ENCODE peak calls at places on chromosomes 6 and 20, in five cellular contexts. R, T, O, X and N are unnamed samples.

GRCh38 chr20:36792422-36792821 is 18.9 kb upstream of the DSN1 start:
- DNase-seq in O (peak; percentile 57), T (peak; percentile 69), R (peak; percentile 87), X (peak; percentile 31), N (peak; percentile 77)

GRCh38 chr6:37657117-37657886 is 40.4 kb downstream of the MDGA1 start:
- DNase-seq in T (peak; percentile 54), R (peak; percentile 83), O (peak; percentile 47), X (no peak), N (no peak)

GRCh38 chr20:61726979-61727378 is 338.7 kb downstream of the TAF4 start:
- DNase-seq in R (no peak), X (no peak), T (no peak), O (no peak), N (no peak)

GRCh38 chr6:46393161-46393939 is 97.9 kb downstream of the RCAN2 start:
- DNase-seq in T (no peak), R (no peak), X (no peak), O (no peak), N (no peak)

GRCh38 chr6:160919713-160920112 is 71.9 kb upstream of the MAP3K4 start:
- DNase-seq in R (peak; percentile 50), T (peak; percentile 93), X (no peak), O (no peak), N (peak; percentile 85)

GRCh38 chr20:51767867-51768758 is at the start of gene ATP9A:
- DNase-seq in X (no peak), R (no peak), O (no peak), T (peak; percentile 64), N (no peak)

GRCh38 chr6:23349521-23350147 is 776.4 kb upstream of the NRSN1 start:
- DNase-seq in X (no peak), O (peak; percentile 12), T (peak; percentile 72), R (peak; percentile 74), N (no peak)

GRCh38 chr6:89144358-89145041 is 1.4 kb upstream of the PM20D2 start:
- DNase-seq in R (no peak), T (no peak), O (no peak), X (no peak), N (no peak)

GRCh38 chr6:40536442-40536841 is 50.7 kb downstream of the LRFN2 start:
- DNase-seq in O (no peak), R (no peak), X (no peak), T (peak; percentile 20), N (no peak)

GRCh38 chr6:1858191-1858590 is 248.5 kb downstream of the FOXC1 start:
- DNase-seq in T (peak; percentile 2), R (no peak), X (no peak), O (no peak), N (no peak)

GRCh38 chr6:16999486-17000436 is 102.1 kb upstream of the STMND1 start:
- DNase-seq in T (peak; percentile 92), X (no peak), O (no peak), R (no peak), N (no peak)

GRCh38 chr6:42175860-42176259 is 2.7 kb downstream of the GUCA1A start:
- DNase-seq in R (no peak), T (peak; percentile 10), X (no peak), O (peak; percentile 19), N (no peak)

GRCh38 chr6:26223677-26224546 is 136.7 kb downstream of the HFE start:
- DNase-seq in T (peak; percentile 86), R (peak; percentile 96), O (peak; percentile 91), X (peak; percentile 94), N (no peak)

GRCh38 chr6:130955755-130956154 is 107.3 kb downstream of the EPB41L2 start:
- DNase-seq in O (no peak), R (no peak), X (no peak), T (no peak), N (no peak)

GRCh38 chr6:33746036-33746600 is 587 bp downstream of the IP6K3 start:
- DNase-seq in O (no peak), X (no peak), T (peak; percentile 77), R (no peak), N (no peak)

GRCh38 chr6:12012566-12013367 is 655 bp downstream of the HIVEP1 start:
- DNase-seq in T (peak; percentile 94), X (peak; percentile 45), O (no peak), R (peak; percentile 86), N (peak; percentile 73)

GRCh38 chr6:44503471-44503870 is 116.0 kb downstream of the CDC5L start:
- DNase-seq in X (no peak), O (no peak), R (no peak), T (no peak), N (no peak)
- H3K9me2 ChIP-seq in X (no peaks in the 10 kb centered on the region), O (no peaks in the 10 kb centered on the region), R (no peaks in the 10 kb centered on the region), T (no peaks in the 10 kb centered on the region), N (no peaks in the 10 kb centered on the region)

GRCh38 chr6:72784581-72784980 is 162.7 kb downstream of the KCNQ5 start:
- DNase-seq in T (peak; percentile 80), O (no peak), X (no peak), R (no peak), N (no peak)

GRCh38 chr6:72784071-72784470 is 162.2 kb downstream of the KCNQ5 start:
- DNase-seq in R (no peak), X (no peak), T (peak; percentile 47), O (no peak), N (no peak)

GRCh38 chr6:72788188-72788587 is 166.3 kb downstream of the KCNQ5 start:
- DNase-seq in O (no peak), X (no peak), R (peak; percentile 64), T (peak; percentile 89), N (no peak)

GRCh38 chr6:72789145-72789544 is 167.3 kb downstream of the KCNQ5 start:
- DNase-seq in R (no peak), O (no peak), T (no peak), X (peak; percentile 90), N (no peak)

GRCh38 chr6:72787521-72788031 is 165.7 kb downstream of the KCNQ5 start:
- DNase-seq in X (no peak), T (peak; percentile 81), R (peak; percentile 86), O (no peak), N (no peak)
- H3K27ac ChIP-seq in X (no peak overlapping the region), T (peak overlapping the region; percentile 77), R (peak overlapping the region; percentile 75), O (no peak overlapping the region), N (no peak overlapping the region)

GRCh38 chr20:4663553-4663952 is 58.2 kb upstream of the PRND start:
- DNase-seq in R (no peak), T (no peak), X (no peak), O (no peak), N (no peak)

GRCh38 chr20:4665591-4665990 is 56.1 kb upstream of the PRND start:
- DNase-seq in R (no peak), O (no peak), T (peak; percentile 34), X (peak; percentile 15), N (no peak)

GRCh38 chr20:4666001-4666470 is 55.7 kb upstream of the PRND start:
- DNase-seq in R (peak; percentile 75), X (peak; percentile 75), T (peak; percentile 90), O (no peak), N (no peak)

GRCh38 chr20:4663044-4663443 is 58.7 kb upstream of the PRND start:
- DNase-seq in X (no peak), T (no peak), R (no peak), O (no peak), N (no peak)

DNA sequence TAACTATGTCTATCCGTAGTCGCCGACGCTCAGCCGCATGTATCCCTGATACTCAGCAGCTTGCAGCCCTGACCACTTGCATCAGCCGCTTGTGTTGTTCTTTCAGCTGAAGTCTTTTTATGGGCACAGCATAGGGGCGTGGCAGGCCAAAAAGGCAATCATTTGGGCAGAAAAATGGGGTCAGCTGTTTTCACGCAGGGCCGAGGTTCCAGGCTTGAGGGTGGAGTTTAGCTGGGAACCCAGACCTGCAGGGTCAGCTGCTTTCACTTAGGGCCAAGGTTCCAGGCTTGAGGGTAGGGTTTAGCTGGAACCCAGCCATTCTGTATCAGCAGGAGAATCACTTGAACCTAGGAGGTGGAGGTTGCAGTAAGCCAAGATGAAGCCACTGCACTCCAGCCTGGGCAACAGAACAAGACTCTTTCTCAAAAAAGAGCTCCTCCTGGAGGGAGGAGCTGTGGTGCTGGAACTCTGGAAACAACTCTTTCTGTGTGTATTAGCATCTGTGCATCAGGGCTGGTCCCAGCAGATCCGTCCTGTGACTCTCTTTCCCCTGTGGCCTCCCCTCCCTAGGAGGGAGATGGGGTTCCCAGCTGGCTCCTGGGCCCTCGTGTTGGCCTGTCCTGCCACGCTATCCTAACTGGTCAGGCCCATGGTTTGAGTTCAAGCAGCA is 56.9 kb upstream of the PRND start:
- DNase-seq in O (no peak), X (no peak), R (no peak), T (peak; percentile 20), N (no peak)
- H3K9me2 ChIP-seq in O (no peaks in the 10 kb centered on the region), X (no peaks in the 10 kb centered on the region), R (no peaks in the 10 kb centered on the region), T (no peaks in the 10 kb centered on the region), N (no peaks in the 10 kb centered on the region)

GRCh38 chr6:134312038-134312660 is 5.8 kb downstream of the SGK1 start:
- DNase-seq in X (no peak), O (no peak), R (no peak), T (no peak), N (no peak)
- H3K27ac ChIP-seq in X (no peak overlapping the region), O (no peak overlapping the region), R (no peak overlapping the region), T (no peak overlapping the region), N (no peak overlapping the region)

DNA sequence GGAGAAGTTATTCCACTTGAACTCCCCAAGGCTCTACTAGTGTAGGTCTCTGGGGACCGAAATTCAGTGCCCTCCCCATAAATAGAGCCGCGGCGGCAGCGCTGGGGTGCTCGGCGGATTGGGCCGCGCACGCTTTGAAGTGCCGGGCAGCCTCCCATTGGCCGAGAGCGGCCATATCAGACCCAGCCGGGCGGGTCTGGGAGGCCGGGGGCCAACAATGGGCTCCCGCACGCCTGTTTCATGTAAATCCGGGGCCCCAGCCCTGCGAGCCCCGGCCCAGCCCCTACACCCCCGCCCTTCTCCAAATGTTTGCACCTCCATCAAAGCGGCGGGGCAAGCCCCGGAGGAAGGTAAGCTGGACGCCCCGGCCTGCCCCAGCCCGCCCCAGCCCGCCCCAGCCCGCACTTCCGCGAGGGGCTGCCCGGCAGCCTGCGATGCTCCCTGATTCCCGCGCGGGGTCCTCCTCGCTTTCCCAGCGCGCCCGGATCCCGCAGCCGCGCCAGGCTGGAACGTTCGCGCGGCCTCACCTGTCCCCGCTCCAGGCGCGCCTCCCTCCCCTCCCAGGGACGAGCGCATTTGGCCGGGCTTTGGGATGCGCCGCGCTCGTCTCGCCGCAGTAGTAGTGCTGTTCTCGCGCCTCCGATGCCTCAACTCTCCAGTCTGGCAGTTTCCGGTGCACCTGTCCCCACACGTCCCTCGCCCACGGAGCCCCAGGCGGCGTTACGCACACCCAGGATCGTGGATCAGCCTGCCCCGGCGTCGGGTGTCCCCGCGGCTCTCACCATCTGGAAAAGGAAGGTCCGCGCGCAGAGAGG is at the start of gene TBXT:
- DNase-seq in T (no peak), X (no peak), O (no peak), R (no peak), N (peak; percentile 91)
- H3K9me2 ChIP-seq in T (no peaks in the 10 kb centered on the region), X (no peaks in the 10 kb centered on the region), O (no peaks in the 10 kb centered on the region), R (no peaks in the 10 kb centered on the region), N (no peaks in the 10 kb centered on the region)